ENCODE peak calls at places on chromosomes 6 and 20, in five cellular contexts. J is IMR-90, B is GM12878, L is A549, S is K562. R is an unnamed sample.
A peak's percentile ranks its signal among the peaks of the same experiment; 100 is the strongest.

GRCh38 chr20:9517297-9518134 is 3.1 kb downstream of the LAMP5 start:
- DNase-seq in J (no peak), B (no peak), L (no peak), S (no peak), R (no peak)

GRCh38 chr20:19750907-19751636 is 7.0 kb upstream of the RIN2 start:
- DNase-seq in J (no peak), B (no peak), L (no peak), S (no peak), R (no peak)

GRCh38 chr6:48490658-48491057 is 379.7 kb upstream of the PTCHD4 start:
- DNase-seq in J (no peak), B (no peak), L (no peak), S (no peak), R (no peak)

GRCh38 chr6:79421707-79422484 is 115.3 kb downstream of the LCA5 start:
- DNase-seq in J (peak; percentile 92), B (peak; percentile 12), L (peak; percentile 63), S (no peak), R (no peak)

GRCh38 chr6:149186873-149187272 is 130.6 kb upstream of the TAB2 start:
- DNase-seq in J (no peak), B (no peak), L (no peak), S (no peak), R (no peak)

GRCh38 chr6:28137458-28138020 is 4.1 kb upstream of the ZKSCAN8 start:
- DNase-seq in J (peak; percentile 14), B (peak; percentile 62), L (no peak), S (peak; percentile 29), R (no peak)

GRCh38 chr6:107679457-107679856 is 144.7 kb downstream of the SCML4 start:
- DNase-seq in J (peak; percentile 83), B (no peak), L (no peak), S (peak; percentile 52), R (no peak)

GRCh38 chr6:3102875-3103274 is 15.6 kb upstream of the BPHL start:
- DNase-seq in J (peak; percentile 28), B (no peak), L (no peak), S (no peak), R (no peak)

GRCh38 chr6:158488065-158488464 is 71.8 kb upstream of the TMEM181 start:
- DNase-seq in J (peak; percentile 99), B (no peak), L (peak; percentile 36), S (no peak), R (no peak)

GRCh38 chr6:122984393-122984792 is 11.6 kb upstream of the CLVS2 start:
- DNase-seq in J (no peak), B (no peak), L (no peak), S (no peak), R (no peak)

GRCh38 chr20:8862092-8862491 is 206.8 kb upstream of the PLCB4 start:
- DNase-seq in J (no peak), B (no peak), L (no peak), S (no peak), R (no peak)

GRCh38 chr6:26097268-26097875 is 10.1 kb downstream of the HFE start:
- DNase-seq in J (peak; percentile 69), B (no peak), L (peak; percentile 65), S (peak; percentile 67), R (peak; percentile 75)

GRCh38 chr20:42979720-42980119 is 210.0 kb downstream of the PTPRT start:
- DNase-seq in J (no peak), B (no peak), L (no peak), S (no peak), R (no peak)

GRCh38 chr6:127384007-127384406 is 40.6 kb upstream of the ECHDC1 start:
- DNase-seq in J (peak; percentile 41), B (no peak), L (no peak), S (no peak), R (no peak)

GRCh38 chr6:56582246-56582645 is 60.4 kb downstream of the DST start:
- DNase-seq in J (no peak), B (no peak), L (no peak), S (no peak), R (no peak)

GRCh38 chr20:38127011-38127621 is 38.0 kb downstream of the TGM2 start:
- DNase-seq in J (peak; percentile 83), B (no peak), L (peak; percentile 58), S (peak; percentile 78), R (no peak)

GRCh38 chr6:126773122-126773805 is 345.2 kb upstream of the RSPO3 start:
- DNase-seq in J (no peak), B (no peak), L (no peak), S (no peak), R (no peak)

GRCh38 chr6:69976591-69977090 is 110.3 kb downstream of the COL19A1 start:
- DNase-seq in J (no peak), B (no peak), L (no peak), S (no peak), R (no peak)

GRCh38 chr6:89995296-89995695 is 101.0 kb downstream of the GJA10 start:
- DNase-seq in J (no peak), B (no peak), L (no peak), S (no peak), R (no peak)

GRCh38 chr20:17762243-17762872 is 62.6 kb downstream of the BANF2 start:
- DNase-seq in J (no peak), B (no peak), L (no peak), S (no peak), R (no peak)

GRCh38 chr6:5569491-5569890 is 308.2 kb downstream of the FARS2 start:
- DNase-seq in J (peak; percentile 49), B (no peak), L (no peak), S (no peak), R (no peak)
- TF ChIP-seq BHLHE40 in J (no peak), B (no peak), L (no peak), S (no peak), R (no peak)

GRCh38 chr20:44586289-44586911 is 4.0 kb downstream of the PKIG start:
- DNase-seq in J (no peak), B (peak; percentile 98), L (no peak), S (no peak), R (no peak)
- TF ChIP-seq CEBPB in J (no peak), B (no peak), L (no peak), S (no peak), R (no peak)

GRCh38 chr20:47578543-47578942 is 76.9 kb downstream of the NCOA3 start:
- DNase-seq in J (no peak), B (no peak), L (no peak), S (no peak), R (no peak)
- TF ChIP-seq BHLHE40 in J (no peak), B (no peak), L (no peak), S (no peak), R (no peak)

DNA sequence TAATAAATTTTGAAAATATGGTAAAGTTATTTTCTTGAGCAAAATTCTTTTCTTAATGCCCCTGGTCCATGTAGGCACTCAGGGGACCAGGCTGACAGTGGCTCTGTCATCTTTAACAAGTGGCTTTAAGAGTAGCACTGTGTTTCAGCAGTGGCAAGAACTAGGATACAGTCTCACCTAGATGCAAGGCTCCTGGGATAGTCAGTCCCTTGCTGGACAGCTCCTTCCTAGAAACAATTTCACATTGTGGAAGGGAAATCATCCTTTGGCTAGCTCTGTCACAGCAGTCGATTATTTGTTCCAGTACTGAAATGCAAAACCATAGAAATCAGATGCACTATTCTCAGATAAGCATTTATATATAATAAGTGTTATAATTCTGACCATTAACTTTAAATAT is 175.4 kb upstream of the KCNQ5 start:
- DNase-seq in J (peak; percentile 28), B (no peak), L (no peak), S (no peak), R (no peak)
- TF ChIP-seq CEBPB in J (no peak), B (no peak), L (no peak), S (no peak), R (no peak)

GRCh38 chr6:35327349-35328027 is 14.9 kb upstream of the PPARD start:
- DNase-seq in J (peak; percentile 55), B (no peak), L (peak; percentile 55), S (peak; percentile 73), R (peak; percentile 71)
- TF ChIP-seq BHLHE40 in J (no peak), B (no peak), L (no peak), S (no peak), R (no peak)

DNA sequence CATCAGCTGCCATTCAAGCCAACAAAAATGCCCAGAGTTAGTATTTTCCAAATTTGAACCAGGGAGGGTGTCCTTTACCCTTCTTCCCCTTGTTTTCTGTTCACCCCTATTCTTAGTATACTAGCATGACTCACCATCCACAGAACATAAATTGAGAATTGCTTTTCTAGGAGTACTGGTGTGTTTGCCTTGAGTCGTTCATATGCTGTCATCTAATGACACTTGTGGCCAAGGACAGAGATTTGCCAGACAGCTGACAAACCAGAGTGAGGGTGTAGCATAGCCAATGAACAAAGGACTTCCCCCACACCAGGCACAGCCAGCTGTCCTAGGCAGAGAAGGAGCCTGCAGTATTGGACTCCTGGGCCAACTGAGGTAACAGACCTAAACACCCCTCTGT is 62.2 kb downstream of the FILIP1 start:
- DNase-seq in J (peak; percentile 40), B (no peak), L (peak; percentile 38), S (no peak), R (no peak)
- TF ChIP-seq CEBPB in J (no peak), B (no peak), L (no peak), S (no peak), R (no peak)

GRCh38 chr6:137260205-137260604 is 41.0 kb upstream of the IFNGR1 start:
- DNase-seq in J (no peak), B (no peak), L (no peak), S (no peak), R (no peak)

GRCh38 chr6:137265574-137265973 is 46.4 kb upstream of the IFNGR1 start:
- DNase-seq in J (no peak), B (no peak), L (no peak), S (no peak), R (no peak)

GRCh38 chr6:137261393-137262154 is 42.4 kb upstream of the IFNGR1 start:
- DNase-seq in J (peak; percentile 54), B (peak; percentile 72), L (peak; percentile 54), S (no peak), R (peak; percentile 82)

GRCh38 chr6:137266032-137266586 is 46.9 kb upstream of the IFNGR1 start:
- DNase-seq in J (no peak), B (no peak), L (no peak), S (no peak), R (no peak)

DNA sequence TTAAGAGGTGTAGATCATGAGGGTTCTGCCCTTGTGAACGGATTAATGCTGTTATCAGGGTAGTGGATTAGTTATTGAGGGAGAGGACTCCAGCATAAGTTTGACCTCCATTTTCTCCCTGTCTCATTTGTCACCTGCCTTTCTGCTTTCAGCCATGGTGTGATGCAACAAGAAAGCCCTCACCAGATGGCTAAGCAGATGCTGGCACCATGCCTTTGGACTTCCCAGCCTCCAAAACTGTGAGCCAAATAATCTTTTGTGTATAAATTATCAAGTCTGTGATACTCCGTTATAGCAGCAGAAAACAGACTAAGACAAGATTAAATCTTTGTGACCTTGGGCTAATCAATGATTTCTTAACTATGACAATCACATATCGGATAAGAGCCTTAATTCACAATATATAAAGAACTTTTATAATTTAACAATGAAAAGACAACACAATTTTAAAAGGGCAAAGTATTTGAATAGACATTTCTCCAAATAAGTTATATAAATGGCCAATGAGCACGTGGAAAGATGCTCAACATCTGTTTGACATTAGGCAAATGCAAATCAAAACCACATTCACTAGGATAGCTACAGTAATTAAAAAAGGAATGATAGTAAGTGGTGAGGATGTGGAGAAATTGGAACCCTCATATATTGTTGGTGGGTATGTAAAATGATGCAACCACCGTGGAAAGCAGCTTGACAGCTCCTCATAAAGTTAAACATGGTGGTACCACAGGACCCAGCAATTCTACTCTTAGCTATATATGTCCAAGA is 45.3 kb upstream of the IFNGR1 start:
- DNase-seq in J (no peak), B (no peak), L (no peak), S (no peak), R (no peak)
- TF ChIP-seq BHLHE40 in J (no peak), B (no peak), L (no peak), S (no peak), R (no peak)

GRCh38 chr20:4972506-4973251 is 28.6 kb downstream of the SLC23A2 start:
- DNase-seq in J (no peak), B (no peak), L (peak; percentile 48), S (no peak), R (no peak)
- TF ChIP-seq CEBPB in J (no peak), B (no peak), L (no peak), S (no peak), R (no peak)